ENCODE peak calls at places on chromosomes 16 and 17, in ten cellular contexts. One of them, this sample, is unnamed.
A peak's percentile ranks its signal among the peaks of the same experiment; 100 is the strongest.

GRCh38 chr16:4131621-4132020 is 15.4 kb upstream of the ADCY9 start:
- DNase-seq in skeletal muscle cell: no peak
- DNase-seq in HEK293T: no peak
- DNase-seq in activated T-cell treated with anti-CD3 and anti-CD28 coated beads for 4 hours: no peak
- DNase-seq in NCI-H1417: no peak
- DNase-seq in Right ventricle myocardium superior: no peak
- DNase-seq in activated gamma-delta T cell: no peak
- DNase-seq in retina: no peak
- DNase-seq in CD8-positive, alpha-beta T cell: no peak
- DNase-seq in stimulated activated naive B cell treated with anti-CD40 and anti-IgM and Interleukin-4, amounts not matched to agents 10 μg/mL and 1 μg/mL and 100 μg/mL, for 72 hours: no peak
- DNase-seq in this sample: no peak

GRCh38 chr16:85910073-85910853 is 11.3 kb downstream of the IRF8 start:
- DNase-seq in skeletal muscle cell: no peak
- DNase-seq in HEK293T: no peak
- DNase-seq in activated T-cell treated with anti-CD3 and anti-CD28 coated beads for 4 hours: no peak
- DNase-seq in NCI-H1417: no peak
- DNase-seq in Right ventricle myocardium superior: no peak
- DNase-seq in activated gamma-delta T cell: no peak
- DNase-seq in retina: no peak
- DNase-seq in CD8-positive, alpha-beta T cell: no peak
- DNase-seq in stimulated activated naive B cell treated with anti-CD40 and anti-IgM and Interleukin-4, amounts not matched to agents 10 μg/mL and 1 μg/mL and 100 μg/mL, for 72 hours: no peak
- DNase-seq in this sample: no peak

GRCh38 chr17:18261146-18261515 is 669 bp downstream of the MIEF2 start:
- DNase-seq in skeletal muscle cell: no peak
- DNase-seq in HEK293T: peak; percentile 27
- DNase-seq in activated T-cell treated with anti-CD3 and anti-CD28 coated beads for 4 hours: peak; percentile 24
- DNase-seq in NCI-H1417: no peak
- DNase-seq in Right ventricle myocardium superior: peak; percentile 90
- DNase-seq in activated gamma-delta T cell: no peak
- DNase-seq in retina: no peak
- DNase-seq in CD8-positive, alpha-beta T cell: peak; percentile 12
- DNase-seq in stimulated activated naive B cell treated with anti-CD40 and anti-IgM and Interleukin-4, amounts not matched to agents 10 μg/mL and 1 μg/mL and 100 μg/mL, for 72 hours: peak; percentile 34
- DNase-seq in this sample: peak; percentile 14

GRCh38 chr17:27319536-27320221 is 25.8 kb downstream of the WSB1 start:
- DNase-seq in skeletal muscle cell: peak; percentile 28
- DNase-seq in HEK293T: no peak
- DNase-seq in activated T-cell treated with anti-CD3 and anti-CD28 coated beads for 4 hours: no peak
- DNase-seq in NCI-H1417: no peak
- DNase-seq in Right ventricle myocardium superior: peak; percentile 88
- DNase-seq in activated gamma-delta T cell: no peak
- DNase-seq in retina: peak; percentile 46
- DNase-seq in CD8-positive, alpha-beta T cell: no peak
- DNase-seq in stimulated activated naive B cell treated with anti-CD40 and anti-IgM and Interleukin-4, amounts not matched to agents 10 μg/mL and 1 μg/mL and 100 μg/mL, for 72 hours: no peak
- DNase-seq in this sample: no peak

GRCh38 chr16:70688266-70688742 is 2.5 kb upstream of the MTSS2 start:
- DNase-seq in skeletal muscle cell: no peak
- DNase-seq in HEK293T: no peak
- DNase-seq in activated T-cell treated with anti-CD3 and anti-CD28 coated beads for 4 hours: no peak
- DNase-seq in NCI-H1417: no peak
- DNase-seq in Right ventricle myocardium superior: peak; percentile 86
- DNase-seq in activated gamma-delta T cell: no peak
- DNase-seq in retina: no peak
- DNase-seq in CD8-positive, alpha-beta T cell: no peak
- DNase-seq in stimulated activated naive B cell treated with anti-CD40 and anti-IgM and Interleukin-4, amounts not matched to agents 10 μg/mL and 1 μg/mL and 100 μg/mL, for 72 hours: no peak
- DNase-seq in this sample: no peak

GRCh38 chr16:85110105-85110504 is 2.2 kb downstream of the CIBAR2 start:
- DNase-seq in skeletal muscle cell: no peak
- DNase-seq in HEK293T: no peak
- DNase-seq in activated T-cell treated with anti-CD3 and anti-CD28 coated beads for 4 hours: no peak
- DNase-seq in NCI-H1417: no peak
- DNase-seq in Right ventricle myocardium superior: no peak
- DNase-seq in activated gamma-delta T cell: no peak
- DNase-seq in retina: no peak
- DNase-seq in CD8-positive, alpha-beta T cell: no peak
- DNase-seq in stimulated activated naive B cell treated with anti-CD40 and anti-IgM and Interleukin-4, amounts not matched to agents 10 μg/mL and 1 μg/mL and 100 μg/mL, for 72 hours: no peak
- DNase-seq in this sample: no peak

GRCh38 chr16:56988161-56988947 is 1.0 kb upstream of the NLRC5 start:
- DNase-seq in skeletal muscle cell: no peak
- DNase-seq in HEK293T: no peak
- DNase-seq in activated T-cell treated with anti-CD3 and anti-CD28 coated beads for 4 hours: no peak
- DNase-seq in NCI-H1417: no peak
- DNase-seq in Right ventricle myocardium superior: no peak
- DNase-seq in activated gamma-delta T cell: no peak
- DNase-seq in retina: no peak
- DNase-seq in CD8-positive, alpha-beta T cell: no peak
- DNase-seq in stimulated activated naive B cell treated with anti-CD40 and anti-IgM and Interleukin-4, amounts not matched to agents 10 μg/mL and 1 μg/mL and 100 μg/mL, for 72 hours: no peak
- DNase-seq in this sample: no peak

GRCh38 chr16:64440421-64440831 is 681.4 kb downstream of the CDH11 start:
- DNase-seq in skeletal muscle cell: peak; percentile 96
- DNase-seq in HEK293T: no peak
- DNase-seq in activated T-cell treated with anti-CD3 and anti-CD28 coated beads for 4 hours: no peak
- DNase-seq in NCI-H1417: no peak
- DNase-seq in Right ventricle myocardium superior: no peak
- DNase-seq in activated gamma-delta T cell: no peak
- DNase-seq in retina: no peak
- DNase-seq in CD8-positive, alpha-beta T cell: no peak
- DNase-seq in stimulated activated naive B cell treated with anti-CD40 and anti-IgM and Interleukin-4, amounts not matched to agents 10 μg/mL and 1 μg/mL and 100 μg/mL, for 72 hours: no peak
- DNase-seq in this sample: no peak

GRCh38 chr16:73082608-73083007 is 34.7 kb upstream of the ZFHX3 start:
- DNase-seq in skeletal muscle cell: peak; percentile 93
- DNase-seq in HEK293T: no peak
- DNase-seq in activated T-cell treated with anti-CD3 and anti-CD28 coated beads for 4 hours: no peak
- DNase-seq in NCI-H1417: no peak
- DNase-seq in Right ventricle myocardium superior: no peak
- DNase-seq in activated gamma-delta T cell: no peak
- DNase-seq in retina: no peak
- DNase-seq in CD8-positive, alpha-beta T cell: no peak
- DNase-seq in stimulated activated naive B cell treated with anti-CD40 and anti-IgM and Interleukin-4, amounts not matched to agents 10 μg/mL and 1 μg/mL and 100 μg/mL, for 72 hours: no peak
- DNase-seq in this sample: no peak

This sample was measured in effector CD4-positive, alpha-beta T cell.